ENCODE peak calls at places on chromosomes 16 and 17, in five cellular contexts. D, C, H, F and I are unnamed samples.

GRCh38 chr17:37025241-37025640 is 76.5 kb downstream of the AATF start:
- DNase-seq in D (no peak), H (no peak), F (no peak), C (no peak), I (no peak)

GRCh38 chr16:49674990-49675389 is 180.9 kb downstream of the ZNF423 start:
- DNase-seq in F (no peak), D (no peak), H (no peak), C (no peak), I (no peak)

GRCh38 chr16:19712418-19713058 is 5.5 kb downstream of the KNOP1 start:
- DNase-seq in C (no peak), F (no peak), H (no peak), D (no peak), I (no peak)

GRCh38 chr16:5504028-5504758 is 406.6 kb upstream of the EEF2KMT start:
- DNase-seq in C (no peak), F (no peak), D (no peak), H (no peak), I (no peak)

GRCh38 chr17:79943354-79944241 is 92.1 kb downstream of the TBC1D16 start:
- DNase-seq in F (no peak), C (peak), D (peak), H (no peak), I (no peak)

GRCh38 chr16:67563708-67564468 is 1.6 kb downstream of the CTCF start:
- DNase-seq in F (peak), C (peak), D (peak), H (no peak), I (no peak)

GRCh38 chr17:48541574-48542113 is 3.3 kb downstream of the HOXB2 start:
- DNase-seq in C (peak), D (peak), H (no peak), F (no peak), I (no peak)

GRCh38 chr16:57528499-57529323 is 7.7 kb downstream of the CCDC102A start:
- DNase-seq in D (peak), F (no peak), H (no peak), C (no peak), I (no peak)

GRCh38 chr16:88318521-88318920 is 64.2 kb upstream of the ZNF469 start:
- DNase-seq in D (no peak), C (no peak), F (no peak), H (no peak), I (no peak)

GRCh38 chr16:53281280-53281679 is 153.0 kb upstream of the RBL2 start:
- DNase-seq in D (no peak), F (no peak), C (no peak), H (no peak), I (no peak)

GRCh38 chr17:39769974-39770587 is 32.3 kb downstream of the GRB7 start:
- DNase-seq in C (no peak), F (peak), H (no peak), D (no peak), I (no peak)

GRCh38 chr16:87432330-87432915 is 40.3 kb downstream of the MAP1LC3B start:
- DNase-seq in H (no peak), C (peak), F (no peak), D (no peak), I (no peak)

GRCh38 chr16:70433456-70434103 is 5.3 kb downstream of the ST3GAL2 start:
- DNase-seq in H (no peak), C (peak), D (peak), F (no peak), I (no peak)

GRCh38 chr17:18115517-18115916 is 7.0 kb downstream of the MYO15A start:
- DNase-seq in F (no peak), D (no peak), H (no peak), C (no peak), I (no peak)

GRCh38 chr16:8645831-8646230 is 24.3 kb downstream of the METTL22 start:
- DNase-seq in H (no peak), C (no peak), D (no peak), F (no peak), I (no peak)

GRCh38 chr16:5709889-5710288 is 612.3 kb upstream of the EEF2KMT start:
- DNase-seq in C (no peak), F (no peak), H (no peak), D (no peak), I (no peak)

GRCh38 chr17:73429440-73430164 is 117.8 kb upstream of the CDC42EP4 start:
- DNase-seq in H (peak), F (peak), C (peak), D (peak), I (peak)

GRCh38 chr16:30941600-30942420 is 7.1 kb upstream of the ORAI3 start:
- DNase-seq in D (peak), H (peak), C (peak), F (peak), I (peak)

GRCh38 chr17:16085066-16085699 is 85.6 kb downstream of the TTC19 start:
- DNase-seq in F (no peak), C (no peak), D (no peak), H (no peak), I (no peak)

GRCh38 chr17:27873211-27873610 is 20.0 kb downstream of the LYRM9 start:
- DNase-seq in C (no peak), D (no peak), H (no peak), F (no peak), I (no peak)
- TF ChIP-seq POLR2A in C (no peak), D (no peak), H (no peak), F (no peak), I (no peak)

DNA sequence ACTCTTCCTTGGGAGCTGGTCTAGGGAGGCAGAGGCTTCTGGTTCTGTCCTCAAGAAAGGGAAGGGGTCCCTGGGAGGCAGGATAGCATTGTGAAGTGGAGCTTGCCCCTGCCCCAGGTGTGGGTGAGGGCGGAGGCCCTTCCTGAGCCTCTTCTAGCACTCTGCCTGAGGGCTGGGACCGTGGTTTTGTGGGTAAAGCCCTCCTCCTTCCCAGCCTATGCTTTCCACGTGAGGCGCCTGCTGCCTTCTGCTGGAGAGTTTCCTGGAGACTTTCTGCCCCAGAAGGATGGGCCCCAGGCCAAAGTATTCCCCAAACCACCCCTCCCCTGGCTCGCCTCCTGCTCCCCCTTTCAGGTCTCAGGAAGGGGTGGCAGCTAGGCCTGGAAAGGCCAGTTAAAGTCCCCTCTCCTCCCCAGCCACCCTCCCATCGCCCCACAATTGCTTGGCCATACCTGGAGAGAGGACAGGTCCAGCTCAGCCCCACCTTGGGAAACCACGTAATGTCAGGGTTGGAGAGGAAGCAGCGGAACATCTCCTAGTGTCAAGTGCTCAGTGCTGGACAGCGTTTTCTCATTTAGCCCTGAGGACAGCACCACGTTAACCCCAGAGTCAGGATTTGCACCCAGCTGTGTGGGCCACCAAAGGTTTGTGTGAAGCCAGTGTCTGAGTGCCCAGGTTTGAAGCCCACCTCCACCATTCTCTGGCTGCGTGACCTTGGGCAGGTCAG is 5.6 kb downstream of the SBK1 start:
- DNase-seq in C (no peak), D (no peak), F (no peak), H (no peak), I (no peak)
- H3K27ac ChIP-seq in C (no peak), D (no peak), F (no peak), H (no peak), I (no peak)

GRCh38 chr17:64499805-64500486 is 3.1 kb upstream of the POLG2 start:
- DNase-seq in H (no peak), F (no peak), D (no peak), C (no peak), I (no peak)
- TF ChIP-seq POLR2A in H (no peak), F (no peak), D (peak), C (no peak), I (no peak)

DNA sequence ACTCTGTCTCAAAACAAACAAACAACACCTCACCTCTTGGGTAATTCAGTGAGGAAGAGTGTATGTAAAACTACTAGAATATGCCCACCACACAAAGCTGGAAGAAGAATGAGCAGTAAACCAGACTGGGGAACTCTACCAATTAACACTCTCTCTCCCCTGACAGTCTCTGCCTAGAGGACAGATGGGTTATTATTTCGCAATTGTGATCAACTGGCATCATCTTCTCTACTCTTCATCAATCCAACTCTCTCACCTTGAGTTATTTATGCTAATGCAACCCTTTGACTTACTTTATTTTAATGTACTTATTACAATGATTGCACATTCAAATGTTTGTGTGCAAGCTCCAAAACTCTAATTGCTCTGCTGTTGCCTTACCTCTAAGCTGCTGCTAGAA is 205.6 kb downstream of the XYLT1 start:
- DNase-seq in F (no peak), C (no peak), D (no peak), H (no peak), I (no peak)
- H3K27ac ChIP-seq in F (no peak), C (no peak), D (no peak), H (no peak), I (no peak)

GRCh38 chr17:59617141-59617757 is 2.4 kb upstream of the CLTC start:
- DNase-seq in C (no peak), F (no peak), D (no peak), H (no peak), I (no peak)

GRCh38 chr17:59618894-59619312 is 792 bp upstream of the CLTC start:
- DNase-seq in H (peak), C (no peak), D (no peak), F (peak), I (peak)

GRCh38 chr17:59619313-59620063 is at the start of gene CLTC:
- DNase-seq in C (peak), D (peak), F (peak), H (peak), I (peak)

GRCh38 chr17:59620064-59620359 is 317 bp downstream of the CLTC start:
- DNase-seq in F (no peak), C (no peak), H (no peak), D (no peak), I (no peak)

GRCh38 chr17:59616253-59616920 is 3.3 kb upstream of the CLTC start:
- DNase-seq in F (no peak), C (no peak), H (no peak), D (no peak), I (no peak)
- TF ChIP-seq POLR2A in F (no peak), C (no peak), H (no peak), D (no peak), I (no peak)

DNA sequence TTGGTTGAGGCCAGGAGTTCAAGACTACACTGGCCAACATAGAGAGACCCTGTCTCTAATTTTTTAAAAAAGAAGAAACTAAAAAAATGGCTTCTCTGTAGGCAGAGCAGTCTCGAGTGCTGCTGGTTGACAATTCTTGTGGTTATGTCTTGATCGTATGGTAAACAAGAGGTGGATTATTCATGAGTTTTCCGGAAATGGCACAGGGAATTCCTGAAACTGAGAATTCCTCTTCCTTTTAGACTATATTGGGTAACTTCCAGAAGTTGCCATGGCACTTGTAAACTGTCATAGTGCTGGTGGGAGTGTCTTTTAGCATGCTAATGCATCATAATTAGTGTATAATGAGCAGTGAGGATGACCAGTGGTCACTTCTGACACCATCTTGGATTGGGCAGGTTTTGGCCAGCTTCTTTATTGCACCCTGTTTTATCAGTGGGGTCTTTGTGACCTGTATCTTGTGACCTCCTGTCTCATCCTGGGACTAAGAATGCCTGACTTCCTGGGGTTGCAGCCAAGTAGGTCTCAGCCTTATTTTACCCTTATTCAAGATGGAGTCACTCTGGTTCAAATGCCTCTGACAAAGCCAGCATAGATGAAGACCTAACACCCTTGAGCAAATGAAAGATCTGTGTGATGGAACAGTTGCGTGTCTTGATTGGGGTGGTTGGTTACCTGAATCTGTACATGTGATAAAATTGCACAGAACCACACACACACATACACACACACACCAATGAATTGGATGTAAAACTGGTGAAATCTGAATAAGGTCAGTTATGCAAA is 30.2 kb downstream of the BMERB1 start:
- DNase-seq in F (no peak), C (no peak), H (no peak), D (no peak), I (no peak)
- H3K27ac ChIP-seq in F (no peak), C (no peak), H (no peak), D (no peak), I (no peak)